ENCODE peak calls at places on chromosomes 2 and 18, in nine cellular contexts. R is adipocyte, Q is HCT116, W is brain microvascular endothelial cell, X is esophagus squamous epithelium, O is Peyer's patch, B is lower lobe of right lung, P is astrocyte of the spinal cord, U is fibroblast of the aortic adventitia. M is an unnamed sample.

GRCh38 chr2:146363731-146364130 is 1481.1 kb upstream of the ACVR2A start:
- DNase-seq in R (peak), Q (no peak), W (no peak), X (no peak), O (no peak), B (no peak), P (no peak), U (no peak), M (peak)

GRCh38 chr2:237486334-237486818 is 675 bp upstream of the MLPH start:
- DNase-seq in R (peak), Q (no peak), W (no peak), X (no peak), O (no peak), B (no peak), P (peak), U (no peak), M (no peak)

GRCh38 chr2:108404784-108405397 is 27.1 kb downstream of the SULT1C4 start:
- DNase-seq in R (no peak), Q (no peak), W (no peak), X (no peak), O (no peak), B (no peak), P (no peak), U (no peak), M (no peak)

GRCh38 chr2:173427887-173428683 is 73.4 kb downstream of the CDCA7 start:
- DNase-seq in R (peak), Q (no peak), W (peak), X (no peak), O (no peak), B (no peak), P (peak), U (peak), M (peak)

GRCh38 chr18:76674596-76674995 is 147.8 kb upstream of the ZNF236 start:
- DNase-seq in R (no peak), Q (no peak), W (no peak), X (no peak), O (no peak), B (no peak), P (no peak), U (no peak), M (no peak)

GRCh38 chr2:129923265-129924141 is 56.0 kb upstream of the RAB6C start:
- DNase-seq in R (peak), Q (peak), W (peak), X (no peak), O (no peak), B (no peak), P (peak), U (peak), M (peak)

GRCh38 chr18:41372266-41372665 is 582.8 kb upstream of the PIK3C3 start:
- DNase-seq in R (no peak), Q (no peak), W (no peak), X (no peak), O (no peak), B (no peak), P (no peak), U (no peak), M (no peak)

GRCh38 chr2:27303093-27304025 is 4.9 kb downstream of the UCN start:
- DNase-seq in R (peak), Q (peak), W (peak), X (no peak), O (peak), B (no peak), P (peak), U (peak), M (no peak)

GRCh38 chr2:109457366-109457765 is 156.4 kb downstream of the SEPTIN10 start:
- DNase-seq in R (no peak), Q (no peak), W (no peak), X (no peak), O (peak), B (no peak), P (no peak), U (no peak), M (no peak)

GRCh38 chr2:68632026-68632425 is 11.4 kb upstream of the PROKR1 start:
- DNase-seq in R (no peak), Q (no peak), W (no peak), X (no peak), O (no peak), B (no peak), P (no peak), U (no peak), M (no peak)

GRCh38 chr2:135965756-135966155 is 19.7 kb downstream of the DARS1 start:
- DNase-seq in R (no peak), Q (no peak), W (no peak), X (no peak), O (no peak), B (no peak), P (no peak), U (no peak), M (no peak)

GRCh38 chr18:58761241-58761969 is 90.1 kb downstream of the MALT1 start:
- DNase-seq in R (no peak), Q (no peak), W (no peak), X (no peak), O (peak), B (no peak), P (no peak), U (no peak), M (no peak)

GRCh38 chr2:30631051-30631671 is 176.1 kb downstream of the CAPN13 start:
- DNase-seq in R (no peak), Q (no peak), W (peak), X (no peak), O (no peak), B (no peak), P (peak), U (no peak), M (peak)

GRCh38 chr2:117855886-117856285 is 41.4 kb downstream of the DDX18 start:
- DNase-seq in R (no peak), Q (no peak), W (no peak), X (no peak), O (no peak), B (no peak), P (no peak), U (peak), M (no peak)

GRCh38 chr2:139529045-139529444 is 748.9 kb upstream of the NXPH2 start:
- DNase-seq in R (no peak), Q (no peak), W (no peak), X (no peak), O (no peak), B (no peak), P (peak), U (no peak), M (no peak)

GRCh38 chr2:189870396-189871089 is 86.3 kb downstream of the PMS1 start:
- DNase-seq in R (peak), Q (no peak), W (no peak), X (no peak), O (no peak), B (no peak), P (no peak), U (peak), M (no peak)

GRCh38 chr18:74556166-74556565 is 21.9 kb downstream of the CNDP1 start:
- DNase-seq in R (no peak), Q (no peak), W (no peak), X (no peak), O (no peak), B (no peak), P (no peak), U (no peak), M (no peak)

GRCh38 chr2:236627846-236628245 is 58.2 kb downstream of the ACKR3 start:
- DNase-seq in R (no peak), Q (no peak), W (no peak), X (no peak), O (peak), B (no peak), P (no peak), U (no peak), M (no peak)

GRCh38 chr2:29013046-29013780 is 32.1 kb downstream of the TOGARAM2 start:
- DNase-seq in R (no peak), Q (no peak), W (peak), X (no peak), O (no peak), B (no peak), P (peak), U (peak), M (no peak)

GRCh38 chr18:72672364-72673151 is 128.4 kb upstream of the CBLN2 start:
- DNase-seq in R (peak), Q (no peak), W (peak), X (no peak), O (no peak), B (no peak), P (peak), U (peak), M (no peak)

GRCh38 chr2:63029058-63029457 is 21.6 kb upstream of the OTX1 start:
- DNase-seq in R (no peak), Q (no peak), W (peak), X (no peak), O (no peak), B (no peak), P (peak), U (no peak), M (no peak)

GRCh38 chr2:119748135-119748534 is 11.6 kb upstream of the PTPN4 start:
- DNase-seq in R (no peak), Q (no peak), W (no peak), X (no peak), O (no peak), B (no peak), P (no peak), U (peak), M (no peak)

GRCh38 chr18:52392160-52392559 is 52.2 kb downstream of the DCC start:
- DNase-seq in R (no peak), Q (no peak), W (no peak), X (no peak), O (no peak), B (no peak), P (no peak), U (no peak), M (peak)

GRCh38 chr2:237682901-237683670 is 55.7 kb downstream of the LRRFIP1 start:
- DNase-seq in R (no peak), Q (no peak), W (no peak), X (no peak), O (peak), B (peak), P (no peak), U (no peak), M (no peak)

GRCh38 chr2:207475546-207475945 is 54.2 kb upstream of the CREB1 start:
- DNase-seq in R (no peak), Q (no peak), W (no peak), X (no peak), O (no peak), B (no peak), P (no peak), U (no peak), M (no peak)

GRCh38 chr2:20334645-20335203 is 15.9 kb downstream of the PUM2 start:
- DNase-seq in R (no peak), Q (no peak), W (no peak), X (no peak), O (no peak), B (no peak), P (no peak), U (no peak), M (no peak)

GRCh38 chr2:69436937-69437750 is at the start of gene NFU1:
- DNase-seq in R (peak), Q (peak), W (peak), X (peak), O (peak), B (peak), P (peak), U (peak), M (peak)

GRCh38 chr2:180876506-180876905 is 103.9 kb upstream of the UBE2E3 start:
- DNase-seq in R (no peak), Q (no peak), W (no peak), X (no peak), O (no peak), B (no peak), P (no peak), U (peak), M (no peak)

GRCh38 chr18:49812321-49813070 is 837 bp downstream of the ACAA2 start:
- DNase-seq in R (peak), Q (no peak), W (no peak), X (no peak), O (no peak), B (no peak), P (peak), U (peak), M (no peak)

GRCh38 chr2:132929786-132930185 is 259.8 kb upstream of the LYPD1 start:
- DNase-seq in R (no peak), Q (no peak), W (peak), X (no peak), O (no peak), B (no peak), P (no peak), U (peak), M (no peak)

GRCh38 chr2:169050476-169051240 is 18.7 kb upstream of the DHRS9 start:
- DNase-seq in R (no peak), Q (no peak), W (peak), X (no peak), O (no peak), B (no peak), P (no peak), U (no peak), M (no peak)

GRCh38 chr2:150165988-150166965 is 321.2 kb downstream of the RND3 start:
- DNase-seq in R (peak), Q (no peak), W (no peak), X (no peak), O (no peak), B (no peak), P (peak), U (peak), M (no peak)

GRCh38 chr2:163775304-163775703 is 39.5 kb upstream of the FIGN start:
- DNase-seq in R (peak), Q (no peak), W (peak), X (no peak), O (no peak), B (no peak), P (no peak), U (peak), M (no peak)

GRCh38 chr2:223989860-223990237 is 32.6 kb downstream of the MRPL44 start:
- DNase-seq in R (no peak), Q (no peak), W (no peak), X (no peak), O (no peak), B (no peak), P (no peak), U (no peak), M (no peak)
- H3K4me3 ChIP-seq in R (no peak), Q (no peak), W (no peak), X (no peak), O (no peak), B (no peak), P (no peak), U (no peak), M (no peak)

GRCh38 chr2:96801464-96802280 is 14.4 kb upstream of the CNNM3 start:
- DNase-seq in R (no peak), Q (no peak), W (no peak), X (no peak), O (no peak), B (peak), P (no peak), U (no peak), M (no peak)

GRCh38 chr2:96800061-96800761 is 15.9 kb upstream of the CNNM3 start:
- DNase-seq in R (no peak), Q (no peak), W (no peak), X (no peak), O (no peak), B (peak), P (no peak), U (no peak), M (no peak)

GRCh38 chr2:96799623-96799935 is 16.5 kb upstream of the CNNM3 start:
- DNase-seq in R (no peak), Q (no peak), W (no peak), X (no peak), O (no peak), B (peak), P (no peak), U (no peak), M (no peak)

GRCh38 chr2:96802281-96802595 is 13.8 kb upstream of the CNNM3 start:
- DNase-seq in R (no peak), Q (no peak), W (no peak), X (no peak), O (peak), B (peak), P (no peak), U (no peak), M (no peak)

GRCh38 chr2:96800762-96801463 is 15.2 kb upstream of the CNNM3 start:
- DNase-seq in R (peak), Q (no peak), W (peak), X (peak), O (peak), B (peak), P (peak), U (peak), M (peak)
- H3K4me3 ChIP-seq in R (no peak), Q (no peak), W (no peak), X (no peak), O (no peak), B (no peak), P (no peak), U (no peak), M (no peak)

DNA sequence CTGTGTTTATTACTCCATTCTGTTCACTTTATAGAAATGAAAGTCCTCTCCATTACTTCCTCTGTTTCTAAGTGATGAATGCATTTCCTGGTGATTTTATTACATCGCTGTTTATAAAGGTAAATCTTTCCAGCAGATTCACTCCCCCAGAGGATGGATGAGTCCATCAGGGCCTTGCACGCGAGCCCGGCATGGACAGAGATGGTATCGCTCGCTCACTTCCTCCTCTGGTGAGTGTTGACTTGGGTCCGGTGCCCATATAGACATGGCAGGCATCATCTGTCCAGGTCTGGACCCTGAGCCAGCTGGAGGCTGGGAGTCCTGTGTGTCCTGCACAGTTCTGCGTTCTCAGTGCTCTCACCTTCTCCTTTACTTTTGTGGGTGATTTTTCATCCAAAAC is 733.6 kb upstream of the SALL3 start:
- DNase-seq in R (no peak), Q (no peak), W (no peak), X (no peak), O (no peak), B (no peak), P (no peak), U (no peak), M (no peak)
- H3K4me3 ChIP-seq in R (no peak), Q (no peak), W (no peak), X (no peak), O (no peak), B (no peak), P (no peak), U (no peak), M (no peak)

GRCh38 chr2:191176801-191177438 is 26.1 kb upstream of the STAT4 start:
- DNase-seq in R (no peak), Q (no peak), W (no peak), X (no peak), O (no peak), B (no peak), P (no peak), U (no peak), M (no peak)

GRCh38 chr2:191176305-191176704 is 25.5 kb upstream of the STAT4 start:
- DNase-seq in R (no peak), Q (no peak), W (no peak), X (no peak), O (no peak), B (no peak), P (no peak), U (no peak), M (no peak)

GRCh38 chr2:191171708-191172355 is 21.0 kb upstream of the STAT4 start:
- DNase-seq in R (peak), Q (no peak), W (peak), X (no peak), O (no peak), B (no peak), P (peak), U (peak), M (peak)

GRCh38 chr2:191173206-191173605 is 22.4 kb upstream of the STAT4 start:
- DNase-seq in R (no peak), Q (no peak), W (no peak), X (no peak), O (no peak), B (no peak), P (no peak), U (no peak), M (no peak)

GRCh38 chr2:191174539-191174938 is 23.7 kb upstream of the STAT4 start:
- DNase-seq in R (no peak), Q (no peak), W (no peak), X (no peak), O (no peak), B (no peak), P (no peak), U (no peak), M (no peak)
- H3K4me3 ChIP-seq in R (no peak), Q (no peak), W (no peak), X (no peak), O (no peak), B (no peak), P (no peak), U (no peak), M (no peak)

GRCh38 chr2:8678731-8679566 is 2.9 kb upstream of the ID2 start:
- DNase-seq in R (peak), Q (peak), W (peak), X (no peak), O (peak), B (peak), P (peak), U (peak), M (peak)

GRCh38 chr2:8679567-8679826 is 2.4 kb upstream of the ID2 start:
- DNase-seq in R (no peak), Q (no peak), W (no peak), X (no peak), O (no peak), B (no peak), P (no peak), U (no peak), M (no peak)

GRCh38 chr2:8681786-8682692 is at the start of gene ID2:
- DNase-seq in R (peak), Q (peak), W (peak), X (peak), O (peak), B (peak), P (peak), U (peak), M (peak)

GRCh38 chr2:8680931-8681760 is 710 bp upstream of the ID2 start:
- DNase-seq in R (peak), Q (peak), W (peak), X (no peak), O (peak), B (peak), P (peak), U (peak), M (peak)

DNA sequence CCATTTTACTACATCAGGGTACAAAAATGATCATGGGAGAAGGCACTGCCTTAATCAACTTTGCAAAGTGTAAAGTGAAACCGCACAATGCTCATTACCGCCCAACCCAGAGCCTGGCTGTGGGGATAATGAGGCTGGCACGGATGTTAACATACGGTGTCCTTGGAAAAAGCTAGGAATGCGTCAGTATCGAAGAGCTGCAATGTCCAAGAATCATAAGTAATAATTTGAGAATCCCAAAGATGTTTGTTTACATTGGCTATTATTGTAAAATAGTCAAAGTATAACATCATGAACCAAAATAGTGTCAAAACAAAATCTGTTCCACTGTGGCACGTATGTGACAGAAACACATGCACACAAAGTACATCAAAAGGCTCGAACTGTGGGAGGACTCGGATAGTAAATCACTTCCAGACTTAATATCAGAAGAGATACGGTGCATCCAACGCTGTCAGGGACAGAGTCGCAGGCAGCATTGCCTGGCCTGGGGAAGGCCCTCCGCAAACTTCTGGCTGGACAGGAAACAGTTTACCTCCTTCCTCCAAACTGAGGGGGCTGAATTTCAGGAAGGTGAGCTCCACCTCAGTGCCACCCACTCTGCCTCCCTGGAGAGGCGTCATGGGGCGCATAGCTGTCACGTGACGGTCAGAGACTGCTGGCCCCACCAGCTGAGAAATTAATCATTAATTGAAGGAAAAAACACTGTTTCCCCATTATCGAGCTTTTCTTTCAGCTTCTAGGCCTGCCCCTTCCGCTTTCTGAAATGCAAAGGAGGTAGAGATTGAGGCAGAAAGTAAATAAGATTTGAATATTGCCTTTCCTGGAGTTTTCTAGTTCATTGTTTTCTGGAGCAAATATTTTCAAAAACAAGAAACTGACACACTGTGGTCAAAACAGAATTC is 1.8 kb upstream of the ID2 start:
- DNase-seq in R (peak), Q (peak), W (no peak), X (no peak), O (peak), B (peak), P (peak), U (peak), M (no peak)
- H3K4me3 ChIP-seq in R (peak), Q (peak), W (peak), X (peak), O (peak), B (peak), P (peak), U (peak), M (peak)

DNA sequence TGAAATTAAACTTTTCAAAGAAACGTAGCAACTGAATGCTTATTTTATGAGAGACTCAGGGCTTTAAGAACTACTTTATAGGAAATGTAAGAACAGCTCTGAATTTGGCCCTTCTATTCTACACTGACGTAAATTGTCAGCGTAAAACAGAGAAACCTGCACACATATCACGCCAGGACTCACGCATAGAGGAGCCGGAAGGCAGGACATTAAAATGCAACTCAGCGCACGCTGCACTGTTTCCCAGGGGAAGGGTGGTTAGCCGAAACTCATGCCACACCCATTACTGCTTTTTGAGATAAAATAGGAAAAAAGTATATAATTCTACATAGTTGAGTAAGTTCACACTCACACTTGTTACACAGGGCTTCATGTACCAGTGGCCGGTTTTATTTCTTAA is 7.4 kb downstream of the TUBB6 start:
- DNase-seq in R (no peak), Q (no peak), W (no peak), X (no peak), O (no peak), B (no peak), P (no peak), U (peak), M (no peak)
- H3K4me3 ChIP-seq in R (peak), Q (no peak), W (no peak), X (peak), O (no peak), B (no peak), P (no peak), U (no peak), M (no peak)

GRCh38 chr2:152549428-152549827 is 167.8 kb downstream of the PRPF40A start:
- DNase-seq in R (no peak), Q (no peak), W (no peak), X (no peak), O (no peak), B (no peak), P (peak), U (no peak), M (no peak)
- H3K4me3 ChIP-seq in R (no peak), Q (no peak), W (no peak), X (no peak), O (no peak), B (no peak), P (no peak), U (no peak), M (no peak)